ENCODE peak calls at places on chromosomes 3 and 15, in five cellular contexts. N is HCT116, L is K562, S is H1, G is HepG2. P is an unnamed sample.

GRCh38 chr3:32278714-32279113 is 40.2 kb downstream of the CMTM8 start:
- DNase-seq in N (no peak), L (no peak), S (no peak), G (no peak), P (no peak)

GRCh38 chr3:186492594-186492993 is 51.6 kb downstream of the CRYGS start:
- DNase-seq in N (no peak), L (no peak), S (no peak), G (no peak), P (no peak)

GRCh38 chr3:69082805-69083204 is 1.9 kb upstream of the ARL6IP5 start:
- DNase-seq in N (no peak), L (no peak), S (no peak), G (no peak), P (peak)

GRCh38 chr15:80999623-81000036 is 1.1 kb upstream of the TLNRD1 start:
- DNase-seq in N (peak), L (peak), S (no peak), G (no peak), P (no peak)

GRCh38 chr3:85801955-85802354 is 843.2 kb downstream of the CADM2 start:
- DNase-seq in N (no peak), L (peak), S (no peak), G (peak), P (no peak)

GRCh38 chr3:123817413-123817812 is 66.7 kb downstream of the MYLK start:
- DNase-seq in N (no peak), L (no peak), S (no peak), G (no peak), P (no peak)

GRCh38 chr15:57340673-57341259 is 35.5 kb upstream of the CGNL1 start:
- DNase-seq in N (peak), L (peak), S (no peak), G (peak), P (peak)

GRCh38 chr3:97970929-97971460 is 1.2 kb downstream of the RIOX2 start:
- DNase-seq in N (no peak), L (no peak), S (no peak), G (no peak), P (no peak)

GRCh38 chr3:57778499-57778898 is 22.4 kb downstream of the SLMAP start:
- DNase-seq in N (no peak), L (no peak), S (no peak), G (no peak), P (no peak)

DNA sequence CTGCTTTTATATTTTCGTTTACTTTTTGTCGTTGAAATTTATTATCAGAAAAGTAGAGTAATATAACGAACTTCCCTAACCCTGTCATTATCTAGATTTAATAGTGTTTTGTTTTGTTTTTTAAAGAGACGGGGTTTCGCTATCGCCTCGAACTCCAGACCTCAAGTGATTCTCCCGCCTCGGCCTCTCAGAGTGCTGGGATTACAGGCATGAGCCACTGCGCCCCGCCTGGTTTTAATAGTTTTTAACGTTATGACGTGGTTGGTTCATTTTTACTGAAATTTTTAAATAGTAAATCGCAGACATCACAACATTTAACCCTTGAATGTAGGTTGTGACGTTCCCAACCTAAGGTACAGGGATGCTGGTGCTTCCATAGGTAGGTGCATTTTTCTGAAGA is 1.0 kb downstream of the NGRN start:
- DNase-seq in N (no peak), L (no peak), S (no peak), G (no peak), P (no peak)
- TF ChIP-seq CTCF in N (no peak), L (no peak), S (no peak), G (no peak), P (no peak)

GRCh38 chr15:41698779-41699178 is 38.6 kb downstream of the MGA start:
- DNase-seq in N (no peak), L (no peak), S (no peak), G (no peak), P (no peak)
- TF ChIP-seq SRF in N (no peak), L (no peak), S (no peak), G (no peak), P (no peak)

DNA sequence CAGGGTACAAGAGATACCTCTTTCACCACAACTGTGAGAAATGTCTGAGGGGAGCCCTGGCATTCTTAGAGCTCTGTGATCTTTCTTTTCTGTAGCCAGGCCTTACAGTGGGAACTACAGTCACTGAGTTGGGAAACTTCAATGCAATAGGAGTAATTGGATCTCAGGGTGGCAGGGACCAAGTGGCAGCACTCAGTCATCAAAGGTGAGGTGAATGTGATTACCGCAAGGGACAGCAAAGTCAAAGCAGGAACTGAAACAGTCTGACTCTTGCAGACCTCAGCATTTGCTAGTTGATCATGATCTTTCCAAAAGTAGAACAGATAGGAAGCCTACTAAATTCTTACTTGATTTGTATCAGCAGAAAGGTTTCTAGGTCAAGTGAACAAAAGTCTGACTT is 7.3 kb upstream of the MCF2L2 start:
- DNase-seq in N (no peak), L (no peak), S (no peak), G (no peak), P (peak)
- TF ChIP-seq CTCF in N (no peak), L (no peak), S (no peak), G (no peak), P (peak)

GRCh38 chr3:160722331-160722730 is 33.7 kb upstream of the PPM1L start:
- DNase-seq in N (no peak), L (no peak), S (no peak), G (no peak), P (no peak)

GRCh38 chr3:160725326-160725725 is 30.7 kb upstream of the PPM1L start:
- DNase-seq in N (no peak), L (no peak), S (no peak), G (no peak), P (no peak)

GRCh38 chr3:160719710-160720109 is 36.3 kb upstream of the PPM1L start:
- DNase-seq in N (no peak), L (no peak), S (no peak), G (no peak), P (no peak)

DNA sequence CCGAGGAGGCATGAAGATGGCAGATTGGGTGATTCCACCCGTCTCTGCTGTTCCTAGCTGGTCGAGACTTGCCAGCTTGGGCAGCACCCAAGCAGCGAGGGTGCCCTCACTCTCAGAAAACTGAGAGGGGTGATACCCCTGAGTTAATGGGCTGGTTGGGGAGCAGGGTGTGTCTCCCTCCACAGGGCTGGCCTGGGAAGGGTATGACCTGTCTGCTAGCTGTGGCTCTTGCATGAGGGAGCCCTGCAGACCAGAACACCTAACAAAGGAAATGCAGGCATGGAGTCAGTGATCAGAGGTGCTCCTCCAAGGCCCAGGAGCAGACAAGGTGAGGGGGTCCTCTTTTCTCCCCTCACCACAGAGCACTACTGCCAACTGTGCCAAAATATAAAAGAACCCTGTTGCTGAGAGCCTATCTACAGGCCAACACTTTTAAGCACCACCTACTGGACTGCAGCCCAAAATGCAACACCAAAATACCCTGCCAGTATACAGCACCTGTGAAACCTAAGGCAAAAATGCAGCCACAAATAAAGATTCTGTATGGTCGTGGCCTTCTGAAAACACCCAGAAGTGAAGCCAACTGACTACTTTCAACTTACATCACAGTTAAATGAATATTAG is 35.8 kb upstream of the PPM1L start:
- DNase-seq in N (no peak), L (no peak), S (no peak), G (no peak), P (no peak)
- TF ChIP-seq SRF in N (no peak), L (no peak), S (no peak), G (no peak), P (no peak)

GRCh38 chr15:95024388-95024787 is 793.0 kb downstream of the MCTP2 start:
- DNase-seq in N (peak), L (no peak), S (no peak), G (no peak), P (no peak)
- TF ChIP-seq CTCF in N (peak), L (peak), S (peak), G (peak), P (peak)

DNA sequence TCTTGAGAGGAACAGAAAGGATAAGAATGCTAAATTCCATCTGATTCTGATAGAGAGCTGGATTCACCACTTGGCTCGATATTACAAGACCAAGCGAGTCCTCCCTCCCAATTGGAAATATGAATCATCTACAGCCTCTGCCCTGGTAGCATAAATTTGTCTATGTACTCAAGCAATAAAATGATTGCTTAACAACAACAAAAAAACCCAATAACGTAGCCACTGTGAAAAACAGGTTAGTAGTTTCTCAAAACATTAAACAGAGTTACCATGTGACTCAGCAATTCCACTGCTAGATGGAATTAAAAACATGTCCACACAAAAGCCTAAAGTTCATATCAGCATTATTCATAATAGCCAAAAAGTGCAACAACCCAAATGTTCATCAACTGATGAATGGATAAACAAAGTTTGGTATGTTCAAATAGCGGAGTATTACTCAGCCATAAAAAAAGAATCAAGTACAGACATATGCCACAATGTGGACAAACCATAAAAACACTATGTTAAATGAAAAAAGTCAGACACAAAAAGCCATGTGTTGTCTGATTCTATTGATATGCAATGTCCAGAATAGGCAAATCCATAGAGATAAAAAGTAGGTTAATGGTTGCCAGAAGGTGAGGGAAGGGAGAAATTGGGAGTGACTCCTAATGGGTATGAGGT is 16.8 kb downstream of the BCL2L10 start:
- DNase-seq in N (no peak), L (no peak), S (no peak), G (no peak), P (no peak)
- TF ChIP-seq SRF in N (no peak), L (no peak), S (no peak), G (no peak), P (no peak)